ENCODE peak calls at places on chromosomes 7 and 10, in five cellular contexts. X, L, W, Z and R are unnamed samples.

GRCh38 chr7:133540096-133540860 is 287.4 kb downstream of the EXOC4 start:
- DNase-seq in X (no peak), L (no peak), W (no peak), Z (no peak), R (no peak)

GRCh38 chr7:36190447-36191291 is 37.6 kb downstream of the EEPD1 start:
- DNase-seq in X (no peak), L (no peak), W (no peak), Z (no peak), R (no peak)

GRCh38 chr7:97017197-97018125 is 7.2 kb downstream of the DLX5 start:
- DNase-seq in Z (no peak), X (no peak), W (no peak), L (no peak), R (peak; percentile 50)

GRCh38 chr10:62650411-62650810 is 154.1 kb upstream of the ADO start:
- DNase-seq in X (no peak), L (no peak), Z (no peak), W (no peak), R (no peak)

GRCh38 chr7:136405931-136406777 is 429.0 kb upstream of the MTPN start:
- DNase-seq in X (peak; percentile 48), Z (no peak), W (peak; percentile 61), L (peak; percentile 60), R (peak; percentile 84)

GRCh38 chr7:66859794-66860645 is 61.0 kb upstream of the TMEM248 start:
- DNase-seq in X (no peak), Z (no peak), W (peak; percentile 46), L (no peak), R (peak; percentile 15)

GRCh38 chr10:20771053-20771452 is 126.1 kb downstream of the NEBL start:
- DNase-seq in Z (no peak), L (no peak), X (no peak), W (no peak), R (no peak)

GRCh38 chr7:18975276-18975675 is 142.2 kb downstream of the TWIST1 start:
- DNase-seq in Z (no peak), X (no peak), W (no peak), L (peak; percentile 9), R (no peak)

GRCh38 chr10:4812952-4813351 is 13.1 kb upstream of the AKR1E2 start:
- DNase-seq in W (no peak), L (peak; percentile 66), X (peak; percentile 22), Z (no peak), R (no peak)

GRCh38 chr10:48645600-48645999 is 39.1 kb upstream of the WDFY4 start:
- DNase-seq in L (no peak), X (no peak), Z (no peak), W (no peak), R (no peak)

GRCh38 chr7:98398567-98399372 is 2.1 kb downstream of the BAIAP2L1 start:
- DNase-seq in Z (no peak), L (peak; percentile 15), W (no peak), X (no peak), R (peak; percentile 9)

GRCh38 chr10:22693371-22693784 is 21.0 kb downstream of the PIP4K2A start:
- DNase-seq in W (no peak), Z (no peak), L (peak; percentile 19), X (no peak), R (no peak)

GRCh38 chr7:112104153-112104552 is 102.0 kb downstream of the DOCK4 start:
- DNase-seq in X (no peak), Z (no peak), W (no peak), L (no peak), R (no peak)

GRCh38 chr10:107013258-107014001 is 151.1 kb downstream of the SORCS1 start:
- DNase-seq in L (no peak), X (no peak), W (no peak), Z (no peak), R (peak; percentile 55)

DNA sequence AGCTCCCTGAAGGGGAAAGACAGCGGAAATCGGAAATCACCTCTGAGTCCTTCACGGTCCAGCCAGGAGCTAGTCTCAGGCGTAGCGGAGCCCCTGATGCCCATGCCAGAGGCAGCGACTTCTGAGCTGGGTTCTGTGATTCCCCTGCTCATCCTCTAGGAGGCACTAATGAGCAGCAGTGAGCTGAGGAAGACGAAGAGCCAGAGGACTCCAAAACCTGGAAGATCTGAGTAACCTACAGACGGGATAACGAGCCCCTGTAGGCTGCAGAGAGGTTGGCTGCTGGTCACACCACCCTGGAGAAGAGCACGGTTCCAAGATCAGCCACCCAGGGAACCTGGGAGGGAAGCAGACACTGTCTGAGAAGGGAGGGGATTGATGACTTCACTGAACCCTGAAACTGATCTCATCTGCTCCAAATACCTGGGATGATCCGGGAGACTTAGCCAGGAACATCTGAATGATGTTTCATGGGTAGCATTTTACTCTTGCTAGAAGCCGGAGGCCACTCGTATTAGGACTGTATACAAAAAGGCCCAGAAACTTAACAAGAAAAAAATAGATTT is 304.1 kb downstream of the PAXIP1 start:
- DNase-seq in W (peak; percentile 81), Z (no peak), L (no peak), X (no peak), R (peak; percentile 65)
- TF ChIP-seq CTCF in W (peak; percentile 89), Z (peak; percentile 40), L (peak; percentile 35), X (no peak), R (peak; percentile 72)

GRCh38 chr7:105821527-105821926 is 54.9 kb downstream of the ATXN7L1 start:
- DNase-seq in X (no peak), Z (no peak), L (no peak), W (no peak), R (no peak)

GRCh38 chr7:105822806-105823205 is 53.6 kb downstream of the ATXN7L1 start:
- DNase-seq in X (no peak), W (no peak), L (no peak), Z (no peak), R (no peak)

GRCh38 chr7:105816954-105817615 is 59.3 kb downstream of the ATXN7L1 start:
- DNase-seq in Z (no peak), L (no peak), W (no peak), X (no peak), R (no peak)

GRCh38 chr7:105819559-105819958 is 56.8 kb downstream of the ATXN7L1 start:
- DNase-seq in L (no peak), X (no peak), W (no peak), Z (no peak), R (no peak)

DNA sequence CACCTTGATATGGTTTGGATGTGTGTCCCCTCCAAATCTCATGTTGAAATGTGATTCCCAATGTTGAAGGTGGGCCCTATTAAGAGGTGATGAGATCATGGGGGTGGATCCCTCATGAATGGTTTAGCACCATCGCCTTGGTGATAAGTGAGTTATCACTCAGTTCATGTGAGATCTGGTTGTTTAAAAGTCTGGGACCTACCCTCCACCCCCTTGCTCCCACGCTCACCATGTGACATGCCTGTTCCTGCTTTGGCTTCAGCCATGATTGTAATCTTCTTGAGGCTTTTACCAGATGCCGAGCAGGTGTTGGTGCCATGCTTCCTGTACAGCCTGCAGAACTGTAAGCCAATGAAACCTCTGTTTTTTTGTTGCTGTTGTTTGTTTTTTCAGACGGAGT is 55.7 kb downstream of the ATXN7L1 start:
- DNase-seq in X (no peak), Z (no peak), W (no peak), L (no peak), R (no peak)
- H2AFZ ChIP-seq in X (no peak overlapping the region), Z (no peak overlapping the region), W (no peak overlapping the region), L (no peak overlapping the region), R (no peak overlapping the region)

GRCh38 chr7:121761399-121761798 is 111.6 kb upstream of the PTPRZ1 start:
- DNase-seq in Z (no peak), L (peak; percentile 2), X (no peak), W (no peak), R (no peak)

GRCh38 chr7:121766676-121767075 is 106.3 kb upstream of the PTPRZ1 start:
- DNase-seq in X (no peak), L (no peak), Z (no peak), W (no peak), R (no peak)
- H3K9me3 ChIP-seq in X (no peaks in the 10 kb centered on the region), L (no peaks in the 10 kb centered on the region), Z (no peaks in the 10 kb centered on the region), W (no peaks in the 10 kb centered on the region), R (no peaks in the 10 kb centered on the region)

DNA sequence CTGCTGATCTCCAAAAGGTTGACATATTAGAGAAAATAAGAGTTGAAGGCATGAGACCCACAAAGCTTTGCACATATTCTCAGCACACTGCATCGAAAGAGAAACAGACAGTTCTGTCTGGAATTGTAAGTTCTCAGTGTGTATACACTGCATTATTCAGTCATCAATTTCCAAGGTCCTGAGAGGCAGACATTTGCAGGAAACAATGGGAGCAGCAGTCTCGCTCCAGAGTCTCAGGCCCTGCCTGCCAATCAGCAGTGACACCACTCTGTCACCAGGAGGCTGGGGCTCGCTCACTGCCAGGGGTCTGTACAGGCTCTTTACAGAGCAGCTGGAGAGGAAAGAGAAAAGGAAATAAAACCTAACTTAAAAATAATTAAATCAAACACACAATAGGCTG is 36.3 kb downstream of the JAZF1 start:
- DNase-seq in X (peak; percentile 37), L (no peak), Z (no peak), W (peak; percentile 65), R (peak; percentile 74)
- TF ChIP-seq CTCF in X (no peak), L (no peak), Z (no peak), W (peak; percentile 60), R (peak; percentile 49)

GRCh38 chr10:76887223-76888010 is 750.2 kb downstream of the KCNMA1 start:
- DNase-seq in Z (no peak), L (no peak), X (no peak), W (no peak), R (no peak)
- H2AFZ ChIP-seq in Z (no peak overlapping the region), L (no peak overlapping the region), X (no peak overlapping the region), W (no peak overlapping the region), R (no peak overlapping the region)

DNA sequence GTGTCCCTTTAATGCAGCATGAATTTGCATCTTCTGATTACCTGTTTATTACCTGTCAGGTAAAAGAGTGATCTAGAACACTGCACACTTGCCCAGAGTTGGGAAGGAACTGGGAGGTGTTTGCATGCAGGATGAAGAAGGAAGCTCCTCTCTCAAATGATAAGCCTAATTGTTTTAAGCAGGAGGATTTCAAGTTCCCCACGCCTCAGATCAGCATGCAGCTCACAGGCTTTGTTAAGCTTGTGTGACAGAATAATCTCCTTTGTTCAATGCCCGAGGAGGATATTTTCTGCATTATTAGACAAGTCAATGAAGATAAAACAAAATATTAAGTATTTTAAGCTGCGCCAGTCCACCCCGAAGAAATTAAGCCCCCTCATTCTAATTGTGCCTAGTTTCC is 375.7 kb downstream of the GALNT17 start:
- DNase-seq in X (no peak), W (no peak), L (no peak), Z (no peak), R (peak; percentile 69)
- H3K9me3 ChIP-seq in X (no peaks in the 10 kb centered on the region), W (no peaks in the 10 kb centered on the region), L (no peaks in the 10 kb centered on the region), Z (no peaks in the 10 kb centered on the region), R (no peaks in the 10 kb centered on the region)

GRCh38 chr7:29765392-29765979 is 40.8 kb upstream of the WIPF3 start:
- DNase-seq in L (no peak), X (no peak), Z (no peak), W (peak; percentile 33), R (no peak)

GRCh38 chr7:29763266-29763665 is 43.0 kb upstream of the WIPF3 start:
- DNase-seq in Z (no peak), X (no peak), L (no peak), W (no peak), R (no peak)

GRCh38 chr7:29764227-29764626 is 42.1 kb upstream of the WIPF3 start:
- DNase-seq in L (peak; percentile 11), X (no peak), W (peak; percentile 52), Z (no peak), R (peak; percentile 53)
- TF ChIP-seq CTCF in L (peak; percentile 32), X (no peak), W (peak; percentile 68), Z (no peak), R (peak; percentile 54)